ENCODE peak calls at places on chromosomes 2 and 18, in five cellular contexts. C is prostate gland; F is AG04450; D is CD8-positive, alpha-beta T cell; W is type B pancreatic cell. X is an unnamed sample.

GRCh38 chr2:39407516-39408296 is 29.4 kb downstream of the MAP4K3 start:
- DNase-seq in F (no peak), D (no peak), C (no peak), W (no peak), X (no peak)

GRCh38 chr18:45275367-45276113 is 339.7 kb upstream of the SLC14A2 start:
- DNase-seq in C (no peak), F (no peak), W (no peak), D (no peak), X (no peak)

GRCh38 chr2:224122542-224122941 is 83.5 kb upstream of the SERPINE2 start:
- DNase-seq in C (no peak), D (no peak), F (no peak), W (no peak), X (no peak)

GRCh38 chr18:62617793-62618591 is 95.2 kb downstream of the ZCCHC2 start:
- DNase-seq in W (no peak), D (no peak), C (no peak), F (no peak), X (no peak)

GRCh38 chr2:8447610-8448221 is 234.1 kb upstream of the ID2 start:
- DNase-seq in W (peak), C (no peak), D (no peak), F (no peak), X (no peak)

GRCh38 chr2:28280576-28280975 is 112.1 kb upstream of the FOSL2 start:
- DNase-seq in D (no peak), F (no peak), W (no peak), C (no peak), X (no peak)

GRCh38 chr2:224135881-224136280 is 96.8 kb upstream of the SERPINE2 start:
- DNase-seq in D (no peak), F (no peak), C (no peak), W (no peak), X (no peak)

GRCh38 chr2:150376627-150377335 is 110.7 kb downstream of the RND3 start:
- DNase-seq in C (no peak), W (no peak), D (no peak), F (no peak), X (peak)

GRCh38 chr2:238492905-238493304 is 66.2 kb downstream of the ASB1 start:
- DNase-seq in C (no peak), F (no peak), D (no peak), W (no peak), X (no peak)

GRCh38 chr2:235106874-235107639 is 155.2 kb downstream of the SH3BP4 start:
- DNase-seq in W (no peak), C (peak), D (no peak), F (peak), X (peak)

GRCh38 chr2:184367211-184367610 is 231.1 kb upstream of the ZNF804A start:
- DNase-seq in W (no peak), C (no peak), F (no peak), D (no peak), X (no peak)

GRCh38 chr2:147829106-147829505 is 15.7 kb upstream of the ACVR2A start:
- DNase-seq in D (no peak), F (peak), W (no peak), C (no peak), X (no peak)

GRCh38 chr18:59571953-59572352 is 125.3 kb downstream of the CCBE1 start:
- DNase-seq in C (no peak), W (no peak), F (no peak), D (no peak), X (no peak)

GRCh38 chr2:199024224-199024623 is 433.5 kb downstream of the SATB2 start:
- DNase-seq in D (no peak), W (no peak), C (no peak), F (no peak), X (no peak)

GRCh38 chr2:188047760-188048159 is 243.9 kb upstream of the GULP1 start:
- DNase-seq in F (no peak), D (no peak), C (no peak), W (no peak), X (no peak)

GRCh38 chr2:85606116-85606455 is 3.6 kb upstream of the TMEM150A start:
- DNase-seq in D (no peak), C (no peak), W (no peak), F (no peak), X (no peak)

GRCh38 chr2:101012706-101013181 is 10.7 kb downstream of the RPL31 start:
- DNase-seq in D (no peak), C (peak), W (no peak), F (no peak), X (peak)

GRCh38 chr2:204871246-204871953 is 326.1 kb downstream of the PARD3B start:
- DNase-seq in C (no peak), D (no peak), W (no peak), F (peak), X (no peak)

GRCh38 chr18:8406486-8407250 is 202.6 kb upstream of the RAB12 start:
- DNase-seq in C (no peak), D (no peak), W (no peak), F (no peak), X (no peak)

GRCh38 chr2:30421551-30422436 is 25.3 kb upstream of the LCLAT1 start:
- DNase-seq in D (peak), C (no peak), F (no peak), W (no peak), X (peak)

GRCh38 chr2:237213325-237214040 is 127.8 kb downstream of the COPS8 start:
- DNase-seq in C (no peak), W (no peak), D (no peak), F (no peak), X (no peak)

GRCh38 chr2:150204449-150204848 is 283.0 kb downstream of the RND3 start:
- DNase-seq in C (no peak), F (peak), D (no peak), W (no peak), X (no peak)

GRCh38 chr2:98658816-98659486 is 50.6 kb downstream of the UNC50 start:
- DNase-seq in F (no peak), W (no peak), C (no peak), D (no peak), X (no peak)

GRCh38 chr2:151842830-151843668 is 14.8 kb upstream of the ARL5A start:
- DNase-seq in C (no peak), F (no peak), D (no peak), W (no peak), X (no peak)

GRCh38 chr2:109264595-109265328 is 135.8 kb downstream of the SH3RF3 start:
- DNase-seq in W (no peak), D (no peak), C (no peak), F (peak), X (no peak)

GRCh38 chr2:44686561-44686960 is 254.9 kb upstream of the SIX3 start:
- DNase-seq in D (no peak), C (no peak), W (no peak), F (no peak), X (no peak)

GRCh38 chr2:2673406-2673805 is 342.3 kb upstream of the MYT1L start:
- DNase-seq in W (no peak), D (no peak), C (no peak), F (no peak), X (no peak)

GRCh38 chr18:59917422-59917821 is 17.6 kb downstream of the PMAIP1 start:
- DNase-seq in C (no peak), D (no peak), W (no peak), F (no peak), X (no peak)

GRCh38 chr2:30747206-30747605 is 60.0 kb downstream of the CAPN13 start:
- DNase-seq in D (no peak), W (no peak), F (no peak), C (no peak), X (no peak)

GRCh38 chr2:160510617-160511016 is 17.0 kb upstream of the RBMS1 start:
- DNase-seq in W (no peak), F (no peak), D (no peak), C (no peak), X (no peak)

GRCh38 chr2:43399098-43399497 is 172.7 kb upstream of the ZFP36L2 start:
- DNase-seq in F (no peak), D (no peak), C (no peak), W (no peak), X (no peak)

GRCh38 chr2:43402002-43402401 is 175.6 kb upstream of the ZFP36L2 start:
- DNase-seq in C (no peak), F (no peak), W (no peak), D (no peak), X (no peak)

GRCh38 chr2:43399515-43400245 is 173.3 kb upstream of the ZFP36L2 start:
- DNase-seq in W (no peak), C (no peak), F (peak), D (no peak), X (no peak)

GRCh38 chr2:43402452-43402937 is 176.1 kb upstream of the ZFP36L2 start:
- DNase-seq in D (no peak), C (no peak), F (no peak), W (no peak), X (no peak)

DNA sequence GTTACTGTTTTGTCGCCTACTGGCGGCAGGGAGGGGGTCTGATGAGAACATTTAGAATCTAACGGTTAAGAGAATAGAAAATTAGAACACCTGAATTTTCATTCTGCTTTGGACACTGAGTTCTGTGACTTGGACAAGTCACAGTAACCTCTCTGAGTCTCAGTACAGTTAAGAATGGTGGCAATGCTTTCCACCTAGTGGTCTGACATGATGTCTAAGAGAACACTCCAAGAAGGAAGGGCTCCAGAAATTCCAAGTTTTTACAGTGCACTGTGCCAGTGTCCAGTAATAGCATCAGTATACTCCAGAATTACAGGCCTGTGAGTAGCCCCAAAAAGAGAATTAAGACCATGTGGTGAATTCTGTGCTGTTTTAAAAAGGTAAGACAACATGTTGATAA is 174.1 kb upstream of the ZFP36L2 start:
- DNase-seq in C (no peak), F (no peak), D (no peak), W (no peak), X (no peak)
- TF ChIP-seq CTCF in C (no peak), F (peak), D (no peak), W (peak), X (no peak)

GRCh38 chr2:64866797-64867196 is 122.4 kb upstream of the SLC1A4 start:
- DNase-seq in D (no peak), C (peak), F (peak), W (no peak), X (no peak)

GRCh38 chr2:64865831-64866146 is 123.4 kb upstream of the SLC1A4 start:
- DNase-seq in C (no peak), D (no peak), F (no peak), W (no peak), X (no peak)

GRCh38 chr2:64867253-64867996 is 121.8 kb upstream of the SLC1A4 start:
- DNase-seq in W (no peak), C (no peak), F (no peak), D (no peak), X (no peak)

GRCh38 chr2:64863097-64863820 is 125.9 kb upstream of the SLC1A4 start:
- DNase-seq in F (no peak), C (no peak), W (no peak), D (no peak), X (no peak)

GRCh38 chr2:64865073-64865830 is 123.9 kb upstream of the SLC1A4 start:
- DNase-seq in D (peak), F (no peak), C (peak), W (peak), X (peak)
- TF ChIP-seq CTCF in D (peak), F (peak), C (peak), W (peak), X (peak)

GRCh38 chr2:80489718-80490117 is 185.2 kb upstream of the LRRTM1 start:
- DNase-seq in D (no peak), C (no peak), F (no peak), W (no peak), X (no peak)
- TF ChIP-seq CTCF in D (no peak), C (no peak), F (no peak), W (no peak), X (no peak)

GRCh38 chr18:41767960-41768359 is 187.1 kb upstream of the PIK3C3 start:
- DNase-seq in C (no peak), W (no peak), D (no peak), F (peak), X (no peak)
- TF ChIP-seq CTCF in C (no peak), W (no peak), D (no peak), F (no peak), X (peak)

GRCh38 chr2:1478311-1479305 is 65.3 kb downstream of the TPO start:
- DNase-seq in C (no peak), D (no peak), F (no peak), W (no peak), X (no peak)

GRCh38 chr2:1472350-1472749 is 59.1 kb downstream of the TPO start:
- DNase-seq in W (no peak), C (no peak), F (no peak), D (no peak), X (no peak)

GRCh38 chr2:1477196-1478040 is 64.2 kb downstream of the TPO start:
- DNase-seq in C (no peak), D (no peak), W (no peak), F (no peak), X (no peak)

GRCh38 chr2:1480671-1481076 is 67.4 kb downstream of the TPO start:
- DNase-seq in F (no peak), D (no peak), W (no peak), C (no peak), X (no peak)

GRCh38 chr2:1476617-1477195 is 63.4 kb downstream of the TPO start:
- DNase-seq in W (no peak), F (no peak), C (no peak), D (no peak), X (no peak)
- TF ChIP-seq CTCF in W (no peak), F (no peak), C (no peak), D (no peak), X (no peak)

X was measured in neural crest cell.